ENCODE peak calls at places on chromosomes 2 and 18, in six cellular contexts. A is right lobe of liver, H is fibroblast of lung, W is transverse colon, M is cardiac muscle cell, E is tibial artery. I is an unnamed sample.

GRCh38 chr2:74457549-74458131 is 598 bp upstream of the WBP1 start:
- DNase-seq in A (peak; percentile 86), H (no peak), W (peak; percentile 86), M (peak; percentile 53), E (peak; percentile 80), I (peak; percentile 78)

GRCh38 chr2:37648316-37649011 is 23.0 kb downstream of the CDC42EP3 start:
- DNase-seq in A (peak; percentile 64), H (peak; percentile 67), W (peak; percentile 62), M (peak; percentile 38), E (peak; percentile 83), I (peak; percentile 19)

GRCh38 chr18:58303363-58303762 is 259.3 kb downstream of the NEDD4L start:
- DNase-seq in A (no peak), H (no peak), W (no peak), M (no peak), E (no peak), I (no peak)

GRCh38 chr2:18957909-18958308 is 368.5 kb upstream of the NT5C1B start:
- DNase-seq in A (no peak), H (peak; percentile 81), W (no peak), M (no peak), E (no peak), I (no peak)

GRCh38 chr18:35083174-35083712 is 42.0 kb downstream of the MAPRE2 start:
- DNase-seq in A (no peak), H (no peak), W (no peak), M (no peak), E (no peak), I (peak; percentile 7)

GRCh38 chr2:231668981-231669380 is 39.3 kb upstream of the PTMA start:
- DNase-seq in A (no peak), H (no peak), W (no peak), M (no peak), E (no peak), I (no peak)

GRCh38 chr2:147492471-147492870 is 352.4 kb upstream of the ACVR2A start:
- DNase-seq in A (no peak), H (no peak), W (no peak), M (no peak), E (no peak), I (no peak)

GRCh38 chr2:27715318-27716165 is 51.9 kb downstream of the SLC4A1AP start:
- DNase-seq in A (no peak), H (peak; percentile 71), W (no peak), M (peak; percentile 67), E (peak; percentile 93), I (peak; percentile 16)

GRCh38 chr18:9803698-9804516 is 81.9 kb upstream of the TXNDC2 start:
- DNase-seq in A (no peak), H (no peak), W (peak; percentile 44), M (peak; percentile 45), E (no peak), I (peak; percentile 43)

GRCh38 chr18:60090170-60090569 is 190.4 kb downstream of the PMAIP1 start:
- DNase-seq in A (no peak), H (peak; percentile 11), W (no peak), M (peak; percentile 34), E (no peak), I (no peak)

GRCh38 chr18:37425182-37425581 is 140.4 kb downstream of the CELF4 start:
- DNase-seq in A (no peak), H (no peak), W (no peak), M (no peak), E (no peak), I (no peak)

GRCh38 chr2:49940616-49941015 is 786.3 kb upstream of the FSHR start:
- DNase-seq in A (no peak), H (no peak), W (no peak), M (no peak), E (no peak), I (no peak)

GRCh38 chr2:202944403-202944802 is 32.3 kb downstream of the CARF start:
- DNase-seq in A (no peak), H (peak; percentile 66), W (no peak), M (no peak), E (no peak), I (no peak)

GRCh38 chr2:158786897-158787296 is 8.2 kb upstream of the DAPL1 start:
- DNase-seq in A (no peak), H (no peak), W (no peak), M (no peak), E (no peak), I (no peak)

GRCh38 chr2:238854246-238854645 is 6.4 kb downstream of the TWIST2 start:
- DNase-seq in A (no peak), H (no peak), W (no peak), M (no peak), E (no peak), I (no peak)

DNA sequence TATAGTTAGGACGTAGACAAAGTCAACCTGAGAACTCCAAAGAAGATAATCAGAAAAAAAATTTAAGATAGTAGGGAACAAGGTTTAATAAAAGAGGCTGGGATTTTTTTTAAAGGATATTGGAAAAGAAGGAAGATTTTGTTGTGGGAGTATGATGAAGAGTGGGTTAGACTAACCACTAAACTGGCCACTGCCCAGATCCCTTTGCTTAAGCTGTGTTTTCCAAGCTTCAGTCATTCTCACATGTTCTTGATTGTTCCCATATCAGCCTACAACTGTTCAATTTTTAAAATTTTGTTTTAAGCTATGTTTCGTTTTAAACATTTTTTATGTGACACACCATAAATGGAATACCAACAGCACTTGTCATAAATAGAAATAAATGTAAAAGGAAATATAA is 284.5 kb upstream of the MMADHC start:
- DNase-seq in A (no peak), H (no peak), W (no peak), M (peak; percentile 50), E (no peak), I (no peak)
- H3K9me3 ChIP-seq in A (no peaks in the 10 kb centered on the region), H (no peaks in the 10 kb centered on the region), W (no peaks in the 10 kb centered on the region), M (no peaks in the 10 kb centered on the region), E (no peaks in the 10 kb centered on the region), I (no peaks in the 10 kb centered on the region)

DNA sequence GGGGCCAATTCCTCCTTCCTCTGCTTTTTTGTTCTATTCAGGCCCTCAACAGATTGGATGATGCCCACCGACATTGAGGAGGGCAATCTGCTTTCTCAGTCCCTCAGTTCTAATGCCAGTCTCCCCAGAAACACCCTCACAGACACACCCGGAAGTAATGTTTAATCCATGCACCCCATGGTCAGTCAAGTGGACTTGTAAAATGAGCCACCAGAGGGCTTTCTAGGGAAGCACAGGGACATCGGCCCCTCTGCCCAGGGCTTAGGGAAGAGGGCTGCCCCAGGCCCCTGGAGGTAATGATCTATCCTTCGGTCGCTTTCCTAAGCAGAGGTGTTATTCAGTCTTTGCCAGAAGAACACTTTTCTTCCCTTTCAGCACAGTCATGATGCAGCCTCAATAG is 107.4 kb downstream of the PDCL3 start:
- DNase-seq in A (no peak), H (no peak), W (no peak), M (no peak), E (no peak), I (no peak)
- TF ChIP-seq CTCF in A (no peak), H (no peak), W (no peak), M (no peak), E (no peak), I (no peak)

GRCh38 chr2:195536863-195537262 is 120.2 kb upstream of the SLC39A10 start:
- DNase-seq in A (no peak), H (no peak), W (no peak), M (no peak), E (no peak), I (no peak)

GRCh38 chr2:195533771-195534642 is 123.0 kb upstream of the SLC39A10 start:
- DNase-seq in A (no peak), H (peak; percentile 84), W (peak; percentile 19), M (peak; percentile 87), E (peak; percentile 93), I (peak; percentile 17)

GRCh38 chr2:195538937-195539336 is 118.1 kb upstream of the SLC39A10 start:
- DNase-seq in A (no peak), H (no peak), W (no peak), M (no peak), E (no peak), I (no peak)

GRCh38 chr2:195537811-195538210 is 119.2 kb upstream of the SLC39A10 start:
- DNase-seq in A (no peak), H (no peak), W (no peak), M (no peak), E (no peak), I (no peak)

GRCh38 chr2:195535911-195536522 is 121.0 kb upstream of the SLC39A10 start:
- DNase-seq in A (peak; percentile 60), H (no peak), W (peak; percentile 63), M (no peak), E (no peak), I (no peak)
- H3K27ac ChIP-seq in A (no peak overlapping the region), H (no peak overlapping the region), W (no peak overlapping the region), M (no peak overlapping the region), E (peak overlapping the region; percentile 68), I (no peak overlapping the region)

GRCh38 chr18:56200381-56200831 is 438.0 kb downstream of the TXNL1 start:
- DNase-seq in A (no peak), H (peak; percentile 47), W (no peak), M (peak; percentile 40), E (no peak), I (no peak)
- H3K9me3 ChIP-seq in A (no peaks in the 10 kb centered on the region), H (no peaks in the 10 kb centered on the region), W (no peaks in the 10 kb centered on the region), M (no peaks in the 10 kb centered on the region), E (peaks cover 18% of the 10 kb centered on the region), I (no peaks in the 10 kb centered on the region)

GRCh38 chr2:197359859-197360258 is 49.3 kb upstream of the ANKRD44 start:
- DNase-seq in A (no peak), H (no peak), W (no peak), M (no peak), E (no peak), I (no peak)
- TF ChIP-seq CTCF in A (no peak), H (no peak), W (no peak), M (no peak), E (no peak), I (no peak)

GRCh38 chr18:43276471-43276870 is 819 bp downstream of the SYT4 start:
- DNase-seq in A (no peak), H (no peak), W (no peak), M (no peak), E (no peak), I (no peak)
- H3K27ac ChIP-seq in A (no peak overlapping the region), H (no peak overlapping the region), W (no peak overlapping the region), M (no peak overlapping the region), E (no peak overlapping the region), I (no peak overlapping the region)

DNA sequence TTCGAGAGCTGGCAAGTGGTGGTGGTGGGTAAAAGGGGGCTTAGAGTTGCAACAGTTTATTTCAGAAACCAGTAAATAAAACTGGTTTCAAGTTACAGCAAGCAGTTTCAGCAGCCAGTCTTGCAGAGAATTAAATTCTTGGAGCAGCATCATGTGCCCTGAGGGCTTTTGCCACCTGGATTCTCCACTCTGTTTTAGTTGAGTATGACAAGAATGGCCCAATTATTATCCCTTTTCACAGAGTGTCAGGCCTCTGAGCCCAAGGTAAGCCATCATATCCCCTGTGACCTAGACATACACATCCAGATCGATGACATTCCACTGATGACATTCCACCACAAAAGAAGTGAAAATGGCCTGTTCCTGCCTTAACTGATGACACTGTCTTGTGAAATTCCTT is 72.8 kb upstream of the FANCL start:
- DNase-seq in A (no peak), H (no peak), W (no peak), M (no peak), E (no peak), I (no peak)
- H3K9me3 ChIP-seq in A (no peaks in the 10 kb centered on the region), H (no peaks in the 10 kb centered on the region), W (no peaks in the 10 kb centered on the region), M (no peaks in the 10 kb centered on the region), E (no peaks in the 10 kb centered on the region), I (no peaks in the 10 kb centered on the region)